ENCODE peak calls at places on chromosomes 3 and 15, in four cellular contexts. E, S, U and R are unnamed samples.

GRCh38 chr3:187902041-187902471 is 156.8 kb upstream of the BCL6 start:
- DNase-seq in U (no peak), E (no peak), S (no peak), R (no peak)

GRCh38 chr15:38071211-38071972 is 137.0 kb downstream of the TMCO5A start:
- DNase-seq in S (no peak), E (no peak), U (no peak), R (no peak)

GRCh38 chr3:186261638-186262037 is 100.4 kb downstream of the DGKG start:
- DNase-seq in U (no peak), E (no peak), S (peak), R (peak)

GRCh38 chr3:152200476-152201422 is 68.0 kb upstream of the MBNL1 start:
- DNase-seq in S (no peak), U (no peak), E (no peak), R (peak)

GRCh38 chr3:161914703-161915102 is 418.1 kb downstream of the OTOL1 start:
- DNase-seq in U (peak), E (no peak), S (peak), R (peak)

GRCh38 chr3:171177056-171177455 is 150.5 kb upstream of the SLC2A2 start:
- DNase-seq in S (no peak), U (no peak), E (no peak), R (no peak)

GRCh38 chr3:102195198-102195948 is 239.4 kb upstream of the ZPLD1 start:
- DNase-seq in E (no peak), S (no peak), U (no peak), R (no peak)

GRCh38 chr3:116085456-116085855 is 359.8 kb downstream of the LSAMP start:
- DNase-seq in U (no peak), E (no peak), S (no peak), R (no peak)

GRCh38 chr3:189001559-189001958 is 170.2 kb upstream of the TPRG1 start:
- DNase-seq in U (no peak), S (peak), E (no peak), R (peak)

GRCh38 chr3:13824521-13825316 is 55.2 kb downstream of the WNT7A start:
- DNase-seq in U (no peak), E (no peak), S (no peak), R (peak)

GRCh38 chr3:16069149-16069922 is 105.1 kb upstream of the GALNT15 start:
- DNase-seq in S (peak), U (no peak), E (no peak), R (peak)

GRCh38 chr3:90184861-90185260 is 1077.4 kb downstream of the EPHA3 start:
- DNase-seq in S (no peak), E (no peak), U (no peak), R (peak)

GRCh38 chr15:68609618-68610017 is 30.8 kb downstream of the CORO2B start:
- DNase-seq in U (no peak), E (no peak), S (peak), R (no peak)

GRCh38 chr3:134640872-134641470 is 9.9 kb downstream of the KY start:
- DNase-seq in U (no peak), E (peak), S (peak), R (peak)

GRCh38 chr15:57284535-57284934 is 91.8 kb upstream of the CGNL1 start:
- DNase-seq in E (no peak), S (no peak), U (no peak), R (no peak)

GRCh38 chr15:91055548-91056331 is 33.3 kb upstream of the VPS33B start:
- DNase-seq in U (peak), S (peak), E (peak), R (peak)

GRCh38 chr15:57861039-57861638 is 154.6 kb downstream of the POLR2M start:
- DNase-seq in E (peak), U (no peak), S (peak), R (peak)

GRCh38 chr3:120705851-120706582 is 24.0 kb upstream of the HGD start:
- DNase-seq in E (no peak), U (no peak), S (no peak), R (no peak)

GRCh38 chr15:74845208-74845568 is 2.2 kb upstream of the ULK3 start:
- DNase-seq in E (peak), U (no peak), S (no peak), R (no peak)

GRCh38 chr15:53197426-53197839 is 407.3 kb upstream of the ONECUT1 start:
- DNase-seq in U (peak), E (peak), S (peak), R (peak)

GRCh38 chr3:25571285-25571684 is 93.4 kb downstream of the TOP2B start:
- DNase-seq in E (no peak), S (no peak), U (no peak), R (no peak)

GRCh38 chr15:63166219-63166618 is 8.9 kb upstream of the RPS27L start:
- DNase-seq in E (no peak), S (peak), U (no peak), R (no peak)

GRCh38 chr3:133669949-133670524 is 8.3 kb upstream of the TOPBP1 start:
- DNase-seq in S (no peak), E (no peak), U (no peak), R (no peak)

GRCh38 chr3:46089237-46090011 is 62.1 kb upstream of the XCR1 start:
- DNase-seq in U (peak), S (peak), E (no peak), R (no peak)

GRCh38 chr3:172411478-172411947 is 36.7 kb downstream of the GHSR start:
- DNase-seq in S (no peak), U (no peak), E (no peak), R (no peak)

GRCh38 chr15:80695099-80695910 is at the start of gene ABHD17C:
- DNase-seq in S (peak), E (peak), U (peak), R (peak)

GRCh38 chr15:85929786-85930185 is 135.1 kb upstream of the KLHL25 start:
- DNase-seq in S (no peak), U (no peak), E (no peak), R (no peak)

GRCh38 chr3:161171639-161172552 is 49.2 kb upstream of the NMD3 start:
- DNase-seq in S (peak), U (no peak), E (no peak), R (peak)

GRCh38 chr15:79283252-79284048 is 928 bp downstream of the ANKRD34C start:
- DNase-seq in S (peak), E (peak), U (peak), R (peak)

GRCh38 chr3:29597376-29598008 is 316.6 kb downstream of the RBMS3 start:
- DNase-seq in S (no peak), E (no peak), U (no peak), R (no peak)

GRCh38 chr3:42080452-42080872 is 10.7 kb upstream of the TRAK1 start:
- DNase-seq in E (no peak), S (peak), U (peak), R (peak)

GRCh38 chr15:52224211-52224610 is 33.0 kb upstream of the GNB5 start:
- DNase-seq in S (no peak), E (no peak), U (no peak), R (no peak)

GRCh38 chr15:45522179-45522930 is at the start of gene SLC30A4:
- DNase-seq in S (peak), E (peak), U (peak), R (peak)

GRCh38 chr3:197428117-197428761 is 127.5 kb downstream of the BDH1 start:
- DNase-seq in S (peak), U (no peak), E (peak), R (no peak)

GRCh38 chr15:78850926-78851600 is 21.6 kb upstream of the MORF4L1 start:
- DNase-seq in S (no peak), E (no peak), U (peak), R (no peak)

GRCh38 chr3:184360070-184360833 is 1.2 kb downstream of the CLCN2 start:
- DNase-seq in U (no peak), S (no peak), E (no peak), R (no peak)

GRCh38 chr15:60649845-60650548 is 171.1 kb upstream of the ICE2 start:
- DNase-seq in E (peak), U (no peak), S (no peak), R (peak)

GRCh38 chr15:40367038-40367672 is 9.1 kb downstream of the DISP2 start:
- DNase-seq in U (peak), S (no peak), E (no peak), R (no peak)